ENCODE peak calls at places on chromosomes 16 and 17, in five cellular contexts. One of them, this sample, is unnamed.

GRCh38 chr16:79170565-79171242 is 429.8 kb downstream of the MAF start:
- DNase-seq in colonic mucosa: no peak
- DNase-seq in Karpas-422: no peak
- DNase-seq in right lobe of liver: no peak
- DNase-seq in left ventricle myocardium inferior: no peak
- DNase-seq in this sample: peak; percentile 45

GRCh38 chr17:57363580-57363979 is 107.3 kb downstream of the MSI2 start:
- DNase-seq in left ventricle myocardium inferior: no peak
- DNase-seq in Karpas-422: no peak
- DNase-seq in right lobe of liver: no peak
- DNase-seq in colonic mucosa: no peak
- DNase-seq in this sample: no peak

GRCh38 chr16:58652741-58653140 is 23.1 kb upstream of the CNOT1 start:
- DNase-seq in left ventricle myocardium inferior: no peak
- DNase-seq in right lobe of liver: no peak
- DNase-seq in colonic mucosa: no peak
- DNase-seq in Karpas-422: no peak
- DNase-seq in this sample: no peak

GRCh38 chr16:8355714-8356113 is 234.6 kb downstream of the TMEM114 start:
- DNase-seq in left ventricle myocardium inferior: no peak
- DNase-seq in right lobe of liver: no peak
- DNase-seq in Karpas-422: peak; percentile 48
- DNase-seq in colonic mucosa: no peak
- DNase-seq in this sample: no peak

GRCh38 chr17:10290046-10290445 is 82.8 kb downstream of the MYH13 start:
- DNase-seq in colonic mucosa: no peak
- DNase-seq in right lobe of liver: no peak
- DNase-seq in Karpas-422: no peak
- DNase-seq in left ventricle myocardium inferior: peak; percentile 35
- DNase-seq in this sample: no peak

GRCh38 chr16:79651363-79651762 is 50.8 kb upstream of the MAF start:
- DNase-seq in colonic mucosa: peak; percentile 52
- DNase-seq in right lobe of liver: no peak
- DNase-seq in Karpas-422: no peak
- DNase-seq in left ventricle myocardium inferior: peak; percentile 28
- DNase-seq in this sample: peak; percentile 39

GRCh38 chr17:32525116-32525515 is 38.3 kb downstream of the CDK5R1 start:
- DNase-seq in colonic mucosa: no peak
- DNase-seq in Karpas-422: no peak
- DNase-seq in left ventricle myocardium inferior: no peak
- DNase-seq in right lobe of liver: no peak
- DNase-seq in this sample: no peak

GRCh38 chr17:33267279-33267790 is 25.8 kb downstream of the ASIC2 start:
- DNase-seq in right lobe of liver: no peak
- DNase-seq in left ventricle myocardium inferior: no peak
- DNase-seq in Karpas-422: no peak
- DNase-seq in colonic mucosa: no peak
- DNase-seq in this sample: no peak

GRCh38 chr16:16041196-16041892 is 91.9 kb downstream of the ABCC1 start:
- DNase-seq in colonic mucosa: no peak
- DNase-seq in Karpas-422: no peak
- DNase-seq in right lobe of liver: no peak
- DNase-seq in left ventricle myocardium inferior: no peak
- DNase-seq in this sample: no peak

GRCh38 chr16:73371584-73372319 is 323.8 kb upstream of the ZFHX3 start:
- DNase-seq in Karpas-422: no peak
- DNase-seq in colonic mucosa: peak; percentile 19
- DNase-seq in right lobe of liver: no peak
- DNase-seq in left ventricle myocardium inferior: no peak
- DNase-seq in this sample: no peak

GRCh38 chr16:82653550-82654511 is 27.1 kb downstream of the CDH13 start:
- DNase-seq in Karpas-422: peak; percentile 56
- DNase-seq in left ventricle myocardium inferior: no peak
- DNase-seq in colonic mucosa: no peak
- DNase-seq in right lobe of liver: no peak
- DNase-seq in this sample: no peak

GRCh38 chr16:81266680-81267095 is 28.2 kb downstream of the BCO1 start:
- DNase-seq in colonic mucosa: peak; percentile 88
- DNase-seq in Karpas-422: no peak
- DNase-seq in right lobe of liver: no peak
- DNase-seq in left ventricle myocardium inferior: no peak
- DNase-seq in this sample: no peak

GRCh38 chr17:41967141-41967920 is 736 bp downstream of the CNP start:
- DNase-seq in colonic mucosa: peak; percentile 38
- DNase-seq in Karpas-422: no peak
- DNase-seq in left ventricle myocardium inferior: peak; percentile 29
- DNase-seq in right lobe of liver: peak; percentile 35
- DNase-seq in this sample: peak; percentile 43

GRCh38 chr17:14405189-14405588 is 104.3 kb downstream of the HS3ST3B1 start:
- DNase-seq in colonic mucosa: no peak
- DNase-seq in Karpas-422: no peak
- DNase-seq in left ventricle myocardium inferior: no peak
- DNase-seq in right lobe of liver: no peak
- DNase-seq in this sample: no peak

GRCh38 chr16:15509051-15509592 is 74.7 kb downstream of the BMERB1 start:
- DNase-seq in colonic mucosa: no peak
- DNase-seq in right lobe of liver: no peak
- DNase-seq in left ventricle myocardium inferior: no peak
- DNase-seq in Karpas-422: no peak
- DNase-seq in this sample: no peak

GRCh38 chr17:72419866-72420774 is 299.3 kb downstream of the SOX9 start:
- DNase-seq in Karpas-422: peak; percentile 96
- DNase-seq in left ventricle myocardium inferior: no peak
- DNase-seq in colonic mucosa: peak; percentile 61
- DNase-seq in right lobe of liver: no peak
- DNase-seq in this sample: no peak

GRCh38 chr17:63966646-63967265 is 6.0 kb downstream of the SCN4A start:
- DNase-seq in left ventricle myocardium inferior: no peak
- DNase-seq in colonic mucosa: no peak
- DNase-seq in Karpas-422: no peak
- DNase-seq in right lobe of liver: no peak
- DNase-seq in this sample: no peak

GRCh38 chr17:69437475-69437874 is 23.0 kb downstream of the MAP2K6 start:
- DNase-seq in Karpas-422: no peak
- DNase-seq in left ventricle myocardium inferior: no peak
- DNase-seq in colonic mucosa: no peak
- DNase-seq in right lobe of liver: no peak
- DNase-seq in this sample: no peak

GRCh38 chr17:55063857-55064485 is 95.4 kb downstream of the STXBP4 start:
- DNase-seq in left ventricle myocardium inferior: no peak
- DNase-seq in colonic mucosa: no peak
- DNase-seq in Karpas-422: no peak
- DNase-seq in right lobe of liver: no peak
- DNase-seq in this sample: no peak

GRCh38 chr17:73228748-73229236 is 32.9 kb downstream of the CPSF4L start:
- DNase-seq in left ventricle myocardium inferior: peak; percentile 57
- DNase-seq in colonic mucosa: peak; percentile 61
- DNase-seq in right lobe of liver: peak; percentile 56
- DNase-seq in Karpas-422: peak; percentile 65
- DNase-seq in this sample: peak; percentile 67

GRCh38 chr17:78965369-78965982 is 14.2 kb downstream of the LGALS3BP start:
- DNase-seq in left ventricle myocardium inferior: no peak
- DNase-seq in Karpas-422: no peak
- DNase-seq in right lobe of liver: no peak
- DNase-seq in colonic mucosa: no peak
- DNase-seq in this sample: peak; percentile 61

GRCh38 chr17:80261159-80261894 is 675 bp downstream of the RNF213 start:
- DNase-seq in right lobe of liver: peak; percentile 70
- DNase-seq in Karpas-422: peak; percentile 50
- DNase-seq in left ventricle myocardium inferior: peak; percentile 49
- DNase-seq in colonic mucosa: peak; percentile 79
- DNase-seq in this sample: peak; percentile 55

GRCh38 chr17:50440838-50441829 is 15.1 kb downstream of the ACSF2 start:
- DNase-seq in right lobe of liver: no peak
- DNase-seq in left ventricle myocardium inferior: no peak
- DNase-seq in colonic mucosa: peak; percentile 18
- DNase-seq in Karpas-422: no peak
- DNase-seq in this sample: no peak

GRCh38 chr16:70689970-70690905 is 4.4 kb upstream of the MTSS2 start:
- DNase-seq in Karpas-422: no peak
- DNase-seq in colonic mucosa: peak; percentile 71
- DNase-seq in left ventricle myocardium inferior: no peak
- DNase-seq in right lobe of liver: peak; percentile 19
- DNase-seq in this sample: peak; percentile 47

GRCh38 chr17:17523001-17523713 is 27.0 kb upstream of the RASD1 start:
- DNase-seq in Karpas-422: no peak
- DNase-seq in colonic mucosa: no peak
- DNase-seq in left ventricle myocardium inferior: no peak
- DNase-seq in right lobe of liver: no peak
- DNase-seq in this sample: no peak

GRCh38 chr17:81512984-81513668 is 527 bp upstream of the ACTG1 start:
- DNase-seq in Karpas-422: peak; percentile 92
- DNase-seq in colonic mucosa: peak; percentile 75
- DNase-seq in left ventricle myocardium inferior: peak; percentile 62
- DNase-seq in right lobe of liver: peak; percentile 66
- DNase-seq in this sample: peak; percentile 67

GRCh38 chr17:44557653-44558285 is 485 bp downstream of the FZD2 start:
- DNase-seq in Karpas-422: no peak
- DNase-seq in colonic mucosa: no peak
- DNase-seq in right lobe of liver: peak; percentile 38
- DNase-seq in left ventricle myocardium inferior: peak; percentile 41
- DNase-seq in this sample: peak; percentile 64

GRCh38 chr16:89004209-89004831 is 27.3 kb upstream of the CBFA2T3 start:
- DNase-seq in colonic mucosa: no peak
- DNase-seq in right lobe of liver: peak; percentile 73
- DNase-seq in Karpas-422: no peak
- DNase-seq in left ventricle myocardium inferior: peak; percentile 50
- DNase-seq in this sample: peak; percentile 54

GRCh38 chr17:32871736-32872135 is 5.2 kb downstream of the MYO1D start:
- DNase-seq in colonic mucosa: no peak
- DNase-seq in Karpas-422: no peak
- DNase-seq in left ventricle myocardium inferior: no peak
- DNase-seq in right lobe of liver: no peak
- DNase-seq in this sample: no peak

GRCh38 chr16:75351183-75351582 is 82.1 kb downstream of the CFDP1 start:
- DNase-seq in right lobe of liver: no peak
- DNase-seq in left ventricle myocardium inferior: no peak
- DNase-seq in Karpas-422: no peak
- DNase-seq in colonic mucosa: no peak
- DNase-seq in this sample: no peak

GRCh38 chr17:59565171-59565958 is at the start of gene DHX40:
- DNase-seq in colonic mucosa: peak; percentile 95
- DNase-seq in left ventricle myocardium inferior: peak; percentile 94
- DNase-seq in right lobe of liver: peak; percentile 94
- DNase-seq in Karpas-422: peak; percentile 98
- DNase-seq in this sample: peak; percentile 95

GRCh38 chr17:45783593-45784292 is 377 bp upstream of the CRHR1 start:
- DNase-seq in colonic mucosa: no peak
- DNase-seq in Karpas-422: no peak
- DNase-seq in right lobe of liver: no peak
- DNase-seq in left ventricle myocardium inferior: peak; percentile 20
- DNase-seq in this sample: no peak

GRCh38 chr17:5237541-5238016 is 2.9 kb upstream of the SCIMP start:
- DNase-seq in left ventricle myocardium inferior: peak; percentile 26
- DNase-seq in Karpas-422: peak; percentile 88
- DNase-seq in colonic mucosa: peak; percentile 74
- DNase-seq in right lobe of liver: peak; percentile 54
- DNase-seq in this sample: no peak
- H3K4me1 ChIP-seq in left ventricle myocardium inferior: peaks cover 10% of the 10 kb centered on the region
- H3K4me1 ChIP-seq in Karpas-422: peaks cover 17% of the 10 kb centered on the region
- H3K4me1 ChIP-seq in colonic mucosa: no peaks in the 10 kb centered on the region
- H3K4me1 ChIP-seq in right lobe of liver: no peaks in the 10 kb centered on the region
- H3K4me1 ChIP-seq in this sample: no peaks in the 10 kb centered on the region

DNA sequence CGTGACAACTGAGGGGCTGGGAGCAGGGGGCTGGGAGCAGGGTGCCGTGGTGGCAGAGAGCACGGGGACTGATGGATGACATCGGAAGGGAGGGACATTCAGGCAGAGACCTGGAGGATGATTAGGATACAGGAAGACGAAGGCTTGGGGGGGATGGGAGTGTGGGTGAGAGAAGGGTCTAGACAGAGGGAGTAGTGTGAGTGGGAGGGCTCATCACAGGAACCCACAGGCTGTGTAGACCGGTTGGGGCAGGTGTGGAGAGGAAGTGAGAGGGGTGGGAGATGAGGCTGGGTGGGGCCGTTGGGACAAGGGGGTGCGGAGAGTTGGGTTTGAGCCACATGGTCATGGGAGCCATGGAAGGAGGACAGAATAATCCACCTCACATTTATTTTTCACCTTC is 83.8 kb downstream of the RAP1GAP2 start:
- DNase-seq in right lobe of liver: no peak
- DNase-seq in colonic mucosa: no peak
- DNase-seq in left ventricle myocardium inferior: no peak
- DNase-seq in Karpas-422: no peak
- DNase-seq in this sample: no peak
- H3K27ac ChIP-seq in right lobe of liver: no peak overlapping the region
- H3K27ac ChIP-seq in colonic mucosa: no peak overlapping the region
- H3K27ac ChIP-seq in left ventricle myocardium inferior: no peak overlapping the region
- H3K27ac ChIP-seq in Karpas-422: no peak overlapping the region
- H3K27ac ChIP-seq in this sample: no peak overlapping the region

GRCh38 chr17:11319894-11320293 is 78.9 kb downstream of the SHISA6 start:
- DNase-seq in colonic mucosa: no peak
- DNase-seq in right lobe of liver: no peak
- DNase-seq in left ventricle myocardium inferior: no peak
- DNase-seq in Karpas-422: no peak
- DNase-seq in this sample: no peak
- H3K4me3 ChIP-seq in colonic mucosa: no peak overlapping the region
- H3K4me3 ChIP-seq in right lobe of liver: no peak overlapping the region
- H3K4me3 ChIP-seq in left ventricle myocardium inferior: no peak overlapping the region
- H3K4me3 ChIP-seq in Karpas-422: no peak overlapping the region
- H3K4me3 ChIP-seq in this sample: no peak overlapping the region

GRCh38 chr17:1398900-1399299 is 1.1 kb downstream of the YWHAE start:
- DNase-seq in colonic mucosa: peak; percentile 40
- DNase-seq in right lobe of liver: no peak
- DNase-seq in Karpas-422: peak; percentile 58
- DNase-seq in left ventricle myocardium inferior: no peak
- DNase-seq in this sample: no peak

GRCh38 chr17:1402268-1402598 is 2.2 kb upstream of the YWHAE start:
- DNase-seq in Karpas-422: no peak
- DNase-seq in right lobe of liver: no peak
- DNase-seq in left ventricle myocardium inferior: no peak
- DNase-seq in colonic mucosa: no peak
- DNase-seq in this sample: no peak

GRCh38 chr17:1399679-1400512 is at the start of gene YWHAE:
- DNase-seq in left ventricle myocardium inferior: peak; percentile 98
- DNase-seq in right lobe of liver: peak; percentile 98
- DNase-seq in Karpas-422: peak; percentile 99
- DNase-seq in colonic mucosa: peak; percentile 98
- DNase-seq in this sample: peak; percentile 99

GRCh38 chr17:1398028-1398427 is 2.0 kb downstream of the YWHAE start:
- DNase-seq in right lobe of liver: no peak
- DNase-seq in Karpas-422: no peak
- DNase-seq in left ventricle myocardium inferior: no peak
- DNase-seq in colonic mucosa: no peak
- DNase-seq in this sample: no peak

DNA sequence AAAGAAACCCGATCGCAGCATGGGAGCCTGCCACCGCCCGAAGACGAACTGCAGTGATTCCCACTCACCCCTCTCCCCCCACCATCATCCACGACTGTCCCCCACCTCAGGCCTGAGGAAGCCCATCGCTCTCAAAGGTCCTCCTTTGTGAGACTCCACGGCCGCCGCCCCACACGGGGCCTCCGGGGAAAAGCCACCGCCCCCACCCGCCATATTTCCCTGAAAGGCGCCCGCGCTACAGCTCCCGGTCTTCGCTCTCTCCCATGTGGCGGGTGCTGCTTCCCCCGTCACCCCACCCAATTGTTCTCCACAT is 700 bp downstream of the YWHAE start:
- DNase-seq in colonic mucosa: no peak
- DNase-seq in Karpas-422: no peak
- DNase-seq in right lobe of liver: no peak
- DNase-seq in left ventricle myocardium inferior: peak; percentile 60
- DNase-seq in this sample: no peak
- H3K4me1 ChIP-seq in colonic mucosa: peaks cover 13% of the 10 kb centered on the region
- H3K4me1 ChIP-seq in Karpas-422: peaks cover 22% of the 10 kb centered on the region
- H3K4me1 ChIP-seq in right lobe of liver: no peaks in the 10 kb centered on the region
- H3K4me1 ChIP-seq in left ventricle myocardium inferior: peaks cover 62% of the 10 kb centered on the region
- H3K4me1 ChIP-seq in this sample: peaks cover 15% of the 10 kb centered on the region